ENCODE peak calls at places on chromosomes 16 and 17, in four cellular contexts. X is K562, I is SK-N-SH, V is HepG2. B is an unnamed sample.

GRCh38 chr17:32783602-32784001 is 93.3 kb downstream of the MYO1D start:
- DNase-seq in X (peak), I (peak), V (peak), B (peak)

GRCh38 chr17:49993423-49994037 is 1.5 kb downstream of the DLX3 start:
- DNase-seq in X (no peak), I (peak), V (no peak), B (no peak)

GRCh38 chr16:8631373-8631772 is 9.9 kb downstream of the METTL22 start:
- DNase-seq in X (no peak), I (no peak), V (no peak), B (no peak)

GRCh38 chr16:13453938-13454553 is 465.9 kb upstream of the ERCC4 start:
- DNase-seq in X (peak), I (peak), V (peak), B (no peak)

GRCh38 chr16:70804729-70805169 is 3.8 kb upstream of the VAC14 start:
- DNase-seq in X (no peak), I (no peak), V (no peak), B (no peak)

GRCh38 chr17:29111816-29112499 is 68.2 kb downstream of the MYO18A start:
- DNase-seq in X (peak), I (peak), V (peak), B (no peak)

GRCh38 chr17:13984956-13985355 is 84.3 kb upstream of the COX10 start:
- DNase-seq in X (no peak), I (peak), V (no peak), B (no peak)

GRCh38 chr17:30545024-30545423 is 67.8 kb downstream of the GOSR1 start:
- DNase-seq in X (peak), I (no peak), V (no peak), B (no peak)

GRCh38 chr16:74224828-74225227 is 71.8 kb upstream of the PSMD7 start:
- DNase-seq in X (no peak), I (no peak), V (no peak), B (no peak)

GRCh38 chr16:69830146-69830533 is 68.0 kb downstream of the WWP2 start:
- DNase-seq in X (no peak), I (no peak), V (no peak), B (no peak)

GRCh38 chr16:75385507-75386152 is 47.7 kb downstream of the CFDP1 start:
- DNase-seq in X (peak), I (peak), V (peak), B (peak)

GRCh38 chr17:33154869-33155455 is 138.1 kb downstream of the ASIC2 start:
- DNase-seq in X (no peak), I (no peak), V (no peak), B (no peak)

GRCh38 chr16:58249388-58249779 is 45.4 kb downstream of the PRSS54 start:
- DNase-seq in X (no peak), I (no peak), V (no peak), B (no peak)

GRCh38 chr16:10902999-10903398 is 26.0 kb downstream of the CIITA start:
- DNase-seq in X (no peak), I (no peak), V (no peak), B (no peak)

GRCh38 chr17:35373984-35374765 is 754 bp upstream of the SLFN11 start:
- DNase-seq in X (no peak), I (peak), V (no peak), B (no peak)

GRCh38 chr17:41966453-41967140 is at the start of gene CNP:
- DNase-seq in X (peak), I (peak), V (peak), B (peak)

GRCh38 chr17:14792751-14793150 is 472.4 kb downstream of the PMP22 start:
- DNase-seq in X (no peak), I (no peak), V (no peak), B (no peak)

GRCh38 chr17:15278381-15278780 is 13.3 kb upstream of the PMP22 start:
- DNase-seq in X (no peak), I (no peak), V (no peak), B (no peak)

GRCh38 chr17:6872941-6873340 is 41.4 kb upstream of the TEKT1 start:
- DNase-seq in X (no peak), I (no peak), V (no peak), B (no peak)
- TF ChIP-seq SIN3A in X (no peak), I (no peak), V (no peak), B (no peak)

DNA sequence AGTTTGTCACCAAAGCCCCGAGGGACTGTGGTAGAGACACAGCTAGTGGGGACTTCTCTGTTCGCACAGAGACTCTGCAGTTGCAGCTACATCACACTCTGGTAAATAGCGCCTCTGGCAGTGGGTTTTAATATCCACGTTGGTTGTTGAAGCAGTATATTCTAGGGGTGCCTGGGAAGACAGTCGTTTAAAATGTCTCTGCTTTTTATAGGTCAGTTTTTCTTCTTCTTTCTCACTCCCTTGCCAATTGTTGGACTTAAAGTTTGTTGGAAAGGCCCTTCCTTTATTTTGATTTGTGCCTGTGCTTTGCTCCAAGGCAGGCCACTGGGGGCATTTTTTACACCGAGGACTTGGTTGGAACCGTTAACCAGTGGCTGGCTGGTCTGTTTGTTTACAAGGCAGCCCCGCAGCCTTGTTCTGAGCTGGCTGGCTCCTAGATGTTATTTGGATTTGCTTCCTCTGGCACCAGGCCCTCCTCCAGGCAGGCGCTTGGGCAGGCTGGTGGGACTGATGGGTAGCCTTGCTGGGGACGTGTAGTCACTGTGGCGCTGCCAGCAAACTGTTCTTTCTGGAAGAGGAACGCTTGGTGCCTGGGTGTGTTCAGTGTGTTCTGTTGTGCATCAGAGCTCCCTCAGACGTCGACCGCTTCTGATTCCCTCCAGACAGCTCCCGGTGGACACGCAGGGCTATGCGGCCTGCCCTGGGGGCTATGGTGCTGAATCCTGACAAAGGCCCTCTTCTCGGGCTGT is 218.2 kb upstream of the CHMP6 start:
- DNase-seq in X (no peak), I (peak), V (no peak), B (no peak)
- TF ChIP-seq NFIC in X (no peak), I (no peak), V (no peak), B (no peak)

GRCh38 chr16:29876578-29877249 is 13.7 kb upstream of the CDIPT start:
- DNase-seq in X (peak), I (no peak), V (no peak), B (no peak)
- TF ChIP-seq CHD2 in X (no peak), I (no peak), V (no peak), B (no peak)

DNA sequence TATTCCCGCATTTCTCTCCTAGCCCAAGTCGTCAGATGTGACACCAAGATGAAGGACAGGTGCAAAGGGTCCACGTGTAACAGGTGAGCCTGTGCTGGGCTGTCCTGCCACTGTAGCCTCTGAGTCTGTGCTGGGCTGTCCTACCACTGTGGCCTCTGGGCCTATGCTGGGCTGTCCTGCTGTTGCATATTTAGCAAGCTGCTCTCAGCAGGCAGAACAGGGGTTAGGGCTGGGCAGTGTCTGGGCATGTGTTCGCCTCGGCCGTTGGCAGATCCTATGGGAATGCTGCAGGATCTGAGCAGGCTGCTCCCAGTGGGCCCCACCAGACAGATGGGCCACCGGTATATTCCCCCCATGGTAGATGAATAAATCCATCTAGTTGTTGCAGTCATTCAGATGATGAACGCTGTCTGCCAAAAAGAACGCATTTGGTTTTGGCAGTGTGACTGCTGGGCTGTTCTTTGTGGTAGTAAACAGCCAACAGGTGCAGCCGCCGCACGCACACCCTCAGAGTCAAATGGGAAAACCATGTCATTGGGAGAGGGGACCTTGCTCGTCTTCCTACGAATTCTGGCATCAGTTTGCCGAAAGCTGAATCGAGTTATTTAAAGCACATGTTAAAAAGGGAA is 49.2 kb downstream of the CRISPLD2 start:
- DNase-seq in X (no peak), I (no peak), V (no peak), B (no peak)
- TF ChIP-seq SIN3A in X (no peak), I (no peak), V (no peak), B (no peak)

GRCh38 chr17:67474081-67474661 is 97.1 kb downstream of the PITPNC1 start:
- DNase-seq in X (no peak), I (no peak), V (no peak), B (no peak)
- TF ChIP-seq NFIC in X (no peak), I (no peak), V (no peak), B (no peak)

DNA sequence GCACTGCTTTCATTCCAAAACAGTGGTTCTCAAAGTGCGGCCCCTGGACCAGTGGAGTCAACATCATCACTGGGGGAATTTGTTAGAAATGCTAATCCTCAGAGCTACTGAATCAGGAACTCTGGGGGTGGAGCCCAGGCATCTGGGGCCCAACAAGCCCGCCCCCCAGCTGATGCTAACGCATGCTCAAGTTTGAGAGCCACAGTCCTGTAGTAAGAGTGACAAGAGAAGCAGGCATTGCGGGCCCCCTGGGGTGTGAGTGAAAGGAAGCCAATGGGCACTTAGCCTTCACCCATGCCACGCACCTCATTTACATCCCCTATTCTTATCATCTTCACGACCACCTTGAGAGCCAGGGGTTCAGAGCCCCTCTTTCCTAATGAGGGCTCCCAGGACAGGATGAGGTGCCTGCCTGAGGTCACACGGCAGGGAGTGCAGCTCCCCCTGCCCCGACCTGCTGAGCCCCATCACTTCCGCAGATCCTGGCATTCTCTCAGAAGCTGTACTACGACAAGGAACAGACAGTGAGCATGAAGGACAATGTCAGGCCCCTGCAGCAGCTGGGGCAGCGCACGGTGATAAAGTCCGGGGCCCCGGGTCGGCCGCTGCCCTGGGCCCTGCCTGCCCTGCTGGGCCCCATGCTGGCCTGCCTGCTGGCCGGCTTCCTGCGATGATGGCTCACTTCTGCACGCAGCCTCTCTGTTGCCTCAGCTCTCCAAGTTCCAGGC is 9.1 kb downstream of the CA4 start:
- DNase-seq in X (no peak), I (peak), V (no peak), B (no peak)
- TF ChIP-seq CHD2 in X (no peak), I (no peak), V (no peak), B (no peak)

DNA sequence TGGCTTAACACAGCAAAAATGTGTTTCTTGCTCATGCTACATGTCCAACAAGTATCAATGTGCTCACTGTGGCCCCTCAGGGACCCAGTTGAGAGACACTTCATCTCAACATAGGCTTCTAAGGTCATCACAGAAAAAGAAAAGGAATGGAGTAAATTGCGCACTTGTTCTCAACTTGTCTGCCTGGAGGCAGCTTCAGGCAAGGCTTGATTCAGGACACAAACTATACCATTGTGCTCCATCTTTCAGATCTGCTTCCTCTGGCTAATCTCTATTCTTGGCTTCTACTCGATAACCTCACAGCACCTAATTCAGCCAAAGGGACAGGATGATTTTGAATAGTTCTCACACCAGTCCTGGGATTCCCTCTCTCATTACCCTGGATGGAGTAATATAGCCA is 35.6 kb downstream of the HS3ST2 start:
- DNase-seq in X (no peak), I (no peak), V (no peak), B (no peak)
- TF ChIP-seq SIN3A in X (no peak), I (no peak), V (no peak), B (no peak)

GRCh38 chr17:11882716-11883115 is 114.6 kb downstream of the ZNF18 start:
- DNase-seq in X (no peak), I (no peak), V (no peak), B (no peak)

GRCh38 chr17:11885051-11885450 is 112.2 kb downstream of the ZNF18 start:
- DNase-seq in X (no peak), I (no peak), V (no peak), B (no peak)

GRCh38 chr17:11874756-11875155 is 122.5 kb downstream of the ZNF18 start:
- DNase-seq in X (no peak), I (no peak), V (no peak), B (no peak)

GRCh38 chr17:11880714-11881113 is 116.6 kb downstream of the ZNF18 start:
- DNase-seq in X (peak), I (peak), V (peak), B (no peak)
- TF ChIP-seq NFIC in X (no peak), I (no peak), V (no peak), B (no peak)

B was measured in GM12878.